ENCODE peak calls at places on chromosomes 1 and 21, in six cellular contexts. E, R, N, A, S and H are unnamed samples.
A peak's percentile ranks its signal among the peaks of the same experiment; 100 is the strongest.

GRCh38 chr21:45088729-45089128 is 14.3 kb downstream of the ADARB1 start:
- DNase-seq in E (no peak), R (no peak), N (no peak), A (no peak), S (no peak), H (no peak)

GRCh38 chr1:86788300-86789206 is 84.2 kb downstream of the SH3GLB1 start:
- DNase-seq in E (peak; percentile 92), R (no peak), N (no peak), A (no peak), S (peak; percentile 74), H (peak; percentile 68)

GRCh38 chr1:92536593-92537332 is 50.0 kb upstream of the GFI1 start:
- DNase-seq in E (peak; percentile 60), R (no peak), N (no peak), A (no peak), S (peak; percentile 17), H (no peak)

GRCh38 chr1:58895559-58896135 is 111.8 kb upstream of the JUN start:
- DNase-seq in E (no peak), R (no peak), N (no peak), A (no peak), S (no peak), H (no peak)

GRCh38 chr1:208709981-208710380 is 465.8 kb upstream of the PLXNA2 start:
- DNase-seq in E (no peak), R (no peak), N (no peak), A (no peak), S (no peak), H (no peak)

GRCh38 chr1:230797376-230798186 is 50.4 kb downstream of the CAPN9 start:
- DNase-seq in E (peak; percentile 78), R (no peak), N (peak; percentile 79), A (peak; percentile 75), S (peak; percentile 66), H (no peak)

GRCh38 chr1:61403863-61404615 is 320.9 kb downstream of the TM2D1 start:
- DNase-seq in E (peak; percentile 45), R (no peak), N (no peak), A (no peak), S (no peak), H (no peak)

GRCh38 chr1:40668769-40669525 is 3.5 kb upstream of the RIMS3 start:
- DNase-seq in E (peak; percentile 77), R (peak; percentile 63), N (peak; percentile 70), A (peak; percentile 80), S (peak; percentile 50), H (peak; percentile 91)

GRCh38 chr1:189851806-189852367 is 625.8 kb downstream of the BRINP3 start:
- DNase-seq in E (no peak), R (no peak), N (no peak), A (no peak), S (no peak), H (no peak)

GRCh38 chr1:164735315-164736052 is 176.5 kb downstream of the PBX1 start:
- DNase-seq in E (peak; percentile 61), R (no peak), N (no peak), A (no peak), S (no peak), H (no peak)